ENCODE peak calls at places on chromosomes 12 and 14, in eight cellular contexts. Q, P, E, K, H, X, B and G are unnamed samples.

GRCh38 chr14:51424041-51424440 is 184.0 kb downstream of the TMX1 start:
- DNase-seq in Q (no peak), P (no peak), E (no peak), K (no peak), H (no peak), X (no peak), B (no peak), G (no peak)

GRCh38 chr14:104113631-104114420 is 24.6 kb upstream of the KIF26A start:
- DNase-seq in Q (no peak), P (no peak), E (peak; percentile 16), K (no peak), H (no peak), X (no peak), B (peak; percentile 32), G (no peak)

GRCh38 chr14:78519863-78520262 is 349.7 kb downstream of the NRXN3 start:
- DNase-seq in Q (peak; percentile 14), P (peak; percentile 9), E (peak; percentile 24), K (no peak), H (peak; percentile 73), X (peak; percentile 31), B (no peak), G (no peak)

GRCh38 chr14:85421166-85421877 is 108.6 kb upstream of the FLRT2 start:
- DNase-seq in Q (peak; percentile 86), P (peak; percentile 66), E (no peak), K (no peak), H (no peak), X (peak; percentile 83), B (no peak), G (peak; percentile 80)

GRCh38 chr14:106417224-106418049 is 891.1 kb downstream of the TMEM121 start:
- DNase-seq in Q (peak; percentile 1), P (no peak), E (peak; percentile 56), K (peak; percentile 92), H (peak; percentile 74), X (peak; percentile 36), B (peak; percentile 64), G (no peak)

GRCh38 chr12:93090768-93091172 is 161.7 kb upstream of the EEA1 start:
- DNase-seq in Q (peak; percentile 83), P (peak; percentile 46), E (no peak), K (no peak), H (no peak), X (peak; percentile 86), B (no peak), G (peak; percentile 43)

GRCh38 chr12:98738539-98738938 is 93.4 kb downstream of the APAF1 start:
- DNase-seq in Q (no peak), P (no peak), E (no peak), K (no peak), H (no peak), X (no peak), B (no peak), G (no peak)

GRCh38 chr12:102548543-102548942 is 68.2 kb upstream of the IGF1 start:
- DNase-seq in Q (peak; percentile 23), P (no peak), E (no peak), K (no peak), H (no peak), X (no peak), B (peak; percentile 61), G (peak; percentile 23)

GRCh38 chr12:108696111-108696995 is 35.0 kb downstream of the CORO1C start:
- DNase-seq in Q (peak; percentile 97), P (peak; percentile 95), E (no peak), K (no peak), H (no peak), X (peak; percentile 100), B (no peak), G (peak; percentile 99)

GRCh38 chr14:95255487-95255886 is 64.2 kb downstream of the CLMN start:
- DNase-seq in Q (peak; percentile 95), P (peak; percentile 88), E (peak; percentile 96), K (no peak), H (peak; percentile 83), X (peak; percentile 92), B (no peak), G (peak; percentile 53)

GRCh38 chr14:24943024-24943423 is 106.9 kb downstream of the STXBP6 start:
- DNase-seq in Q (no peak), P (no peak), E (no peak), K (no peak), H (peak; percentile 91), X (peak; percentile 77), B (peak; percentile 76), G (peak; percentile 89)

GRCh38 chr14:91493169-91493568 is 16.9 kb downstream of the PPP4R3A start:
- DNase-seq in Q (peak; percentile 62), P (no peak), E (no peak), K (no peak), H (no peak), X (peak; percentile 18), B (no peak), G (peak; percentile 38)

GRCh38 chr12:90253674-90254181 is 545.1 kb upstream of the ATP2B1 start:
- DNase-seq in Q (peak; percentile 89), P (peak; percentile 91), E (peak; percentile 61), K (peak; percentile 67), H (peak; percentile 35), X (peak; percentile 82), B (peak; percentile 92), G (peak; percentile 93)

GRCh38 chr12:33663000-33663654 is 223.5 kb upstream of the SYT10 start:
- DNase-seq in Q (no peak), P (no peak), E (no peak), K (no peak), H (peak; percentile 43), X (no peak), B (no peak), G (no peak)

GRCh38 chr12:65025070-65025469 is 96.0 kb downstream of the WIF1 start:
- DNase-seq in Q (no peak), P (no peak), E (no peak), K (no peak), H (no peak), X (no peak), B (no peak), G (no peak)

GRCh38 chr12:32502693-32503510 is 103.5 kb downstream of the FGD4 start:
- DNase-seq in Q (peak; percentile 93), P (no peak), E (no peak), K (no peak), H (peak; percentile 43), X (peak; percentile 88), B (no peak), G (peak; percentile 91)

GRCh38 chr12:4293299-4293941 is 19.9 kb downstream of the CCND2 start:
- DNase-seq in Q (no peak), P (no peak), E (no peak), K (no peak), H (no peak), X (peak; percentile 23), B (no peak), G (no peak)

GRCh38 chr12:52900166-52900895 is 4.5 kb downstream of the KRT8 start:
- DNase-seq in Q (no peak), P (no peak), E (no peak), K (no peak), H (no peak), X (no peak), B (no peak), G (no peak)

GRCh38 chr12:50751921-50752721 is 11.8 kb upstream of the ATF1 start:
- DNase-seq in Q (peak; percentile 17), P (no peak), E (no peak), K (no peak), H (no peak), X (peak; percentile 16), B (peak; percentile 59), G (no peak)

GRCh38 chr12:64181504-64182291 is 40.4 kb downstream of the KICS2 start:
- DNase-seq in Q (peak; percentile 95), P (peak; percentile 95), E (peak; percentile 50), K (no peak), H (peak; percentile 42), X (peak; percentile 99), B (no peak), G (peak; percentile 96)

GRCh38 chr12:75812341-75813018 is 219.1 kb downstream of the PHLDA1 start:
- DNase-seq in Q (peak; percentile 46), P (no peak), E (no peak), K (peak; percentile 21), H (peak; percentile 67), X (peak; percentile 94), B (no peak), G (peak; percentile 92)

GRCh38 chr12:98126637-98127335 is 388.6 kb upstream of the TMPO start:
- DNase-seq in Q (no peak), P (no peak), E (no peak), K (no peak), H (no peak), X (no peak), B (no peak), G (no peak)

GRCh38 chr12:84637926-84638325 is 274.7 kb downstream of the SLC6A15 start:
- DNase-seq in Q (peak; percentile 79), P (peak; percentile 58), E (no peak), K (no peak), H (peak; percentile 51), X (peak; percentile 4), B (no peak), G (peak; percentile 70)

GRCh38 chr14:88233915-88234314 is 89.2 kb downstream of the KCNK10 start:
- DNase-seq in Q (peak; percentile 0), P (no peak), E (peak; percentile 38), K (no peak), H (peak; percentile 80), X (peak; percentile 9), B (no peak), G (no peak)

GRCh38 chr14:54211562-54212308 is 185.1 kb upstream of the CDKN3 start:
- DNase-seq in Q (peak; percentile 86), P (peak; percentile 74), E (no peak), K (no peak), H (no peak), X (peak; percentile 87), B (no peak), G (peak; percentile 93)

GRCh38 chr14:52883658-52884057 is 67.2 kb downstream of the FERMT2 start:
- DNase-seq in Q (no peak), P (no peak), E (no peak), K (no peak), H (no peak), X (no peak), B (no peak), G (no peak)

GRCh38 chr14:59022144-59022543 is 166.3 kb upstream of the DAAM1 start:
- DNase-seq in Q (no peak), P (no peak), E (no peak), K (no peak), H (peak; percentile 28), X (peak; percentile 4), B (no peak), G (no peak)

GRCh38 chr14:73008501-73008900 is 18.4 kb downstream of the ZFYVE1 start:
- DNase-seq in Q (peak; percentile 71), P (peak; percentile 14), E (no peak), K (no peak), H (no peak), X (peak; percentile 61), B (no peak), G (peak; percentile 41)
- H3K4me3 ChIP-seq in Q (no peak overlapping the region), P (no peak overlapping the region), E (no peak overlapping the region), K (no peak overlapping the region), H (no peak overlapping the region), X (no peak overlapping the region), B (no peak overlapping the region), G (no peak overlapping the region)

GRCh38 chr14:80364274-80364673 is 153.0 kb upstream of the DIO2 start:
- DNase-seq in Q (peak; percentile 70), P (no peak), E (no peak), K (no peak), H (peak; percentile 71), X (peak; percentile 54), B (no peak), G (peak; percentile 6)
- TF ChIP-seq CTCF in Q (peak; percentile 59), P (peak; percentile 52), E (peak; percentile 24), K (peak; percentile 37), H (peak; percentile 62), X (peak; percentile 65), B (no peak), G (peak; percentile 34)

GRCh38 chr14:60721331-60722162 is 2.6 kb downstream of the SIX4 start:
- DNase-seq in Q (peak; percentile 55), P (peak; percentile 47), E (peak; percentile 24), K (peak; percentile 19), H (peak; percentile 89), X (peak; percentile 68), B (peak; percentile 87), G (peak; percentile 40)
- H3K4me3 ChIP-seq in Q (peak overlapping the region; percentile 88), P (peak overlapping the region; percentile 92), E (peak overlapping the region; percentile 58), K (peak overlapping the region; percentile 64), H (peak overlapping the region; percentile 97), X (peak overlapping the region; percentile 70), B (peak overlapping the region; percentile 96), G (peak overlapping the region; percentile 87)

GRCh38 chr12:39365364-39366001 is 77.4 kb downstream of the KIF21A start:
- DNase-seq in Q (no peak), P (no peak), E (no peak), K (no peak), H (no peak), X (peak; percentile 14), B (no peak), G (no peak)
- TF ChIP-seq CTCF in Q (peak; percentile 0), P (no peak), E (no peak), K (no peak), H (peak; percentile 34), X (peak; percentile 23), B (peak; percentile 14), G (peak; percentile 31)